ENCODE peak calls at places on chromosomes 3 and 15, in four cellular contexts. Y is ovary, P is HCT116, D is tibial nerve. Z is an unnamed sample.

GRCh38 chr15:61155741-61156700 is 73.1 kb downstream of the RORA start:
- DNase-seq in Y (peak), P (no peak), D (no peak), Z (no peak)

GRCh38 chr3:28840976-28841376 is 439.9 kb upstream of the RBMS3 start:
- DNase-seq in Y (no peak), P (no peak), D (no peak), Z (no peak)

GRCh38 chr3:66504761-66505641 is 4.2 kb upstream of the LRIG1 start:
- DNase-seq in Y (no peak), P (no peak), D (no peak), Z (peak)

GRCh38 chr3:63960048-63960711 is 48.0 kb upstream of the SCAANT1 start:
- DNase-seq in Y (no peak), P (peak), D (no peak), Z (no peak)

GRCh38 chr15:52466134-52466701 is 62.5 kb downstream of the MYO5A start:
- DNase-seq in Y (no peak), P (no peak), D (no peak), Z (no peak)

GRCh38 chr3:21326704-21327103 is 424.3 kb downstream of the ZNF385D start:
- DNase-seq in Y (no peak), P (no peak), D (no peak), Z (no peak)

GRCh38 chr3:168251371-168251770 is 155.6 kb upstream of the GOLIM4 start:
- DNase-seq in Y (no peak), P (no peak), D (no peak), Z (no peak)

GRCh38 chr15:65068436-65068835 is 645 bp upstream of the RASL12 start:
- DNase-seq in Y (no peak), P (no peak), D (no peak), Z (no peak)

GRCh38 chr3:159265705-159266104 is 463.9 kb downstream of the MFSD1 start:
- DNase-seq in Y (no peak), P (no peak), D (no peak), Z (no peak)

GRCh38 chr3:81087607-81088006 is 673.8 kb downstream of the GBE1 start:
- DNase-seq in Y (no peak), P (no peak), D (no peak), Z (no peak)

GRCh38 chr3:112354642-112355333 is 21.8 kb downstream of the CD200 start:
- DNase-seq in Y (no peak), P (no peak), D (no peak), Z (no peak)

GRCh38 chr3:10387881-10388621 is 67.1 kb upstream of the SEC13 start:
- DNase-seq in Y (no peak), P (no peak), D (no peak), Z (no peak)

GRCh38 chr3:69983546-69984265 is 15.8 kb upstream of the SAMMSON start:
- DNase-seq in Y (no peak), P (no peak), D (no peak), Z (no peak)

GRCh38 chr3:20056727-20057611 is 16.7 kb downstream of the KAT2B start:
- DNase-seq in Y (peak), P (no peak), D (no peak), Z (no peak)

GRCh38 chr3:184822654-184823053 is 10.7 kb downstream of the VPS8 start:
- DNase-seq in Y (no peak), P (no peak), D (no peak), Z (no peak)

GRCh38 chr15:91488452-91488851 is 365.1 kb upstream of the SLCO3A1 start:
- DNase-seq in Y (no peak), P (no peak), D (no peak), Z (no peak)

GRCh38 chr3:88809993-88810392 is 297.4 kb upstream of the EPHA3 start:
- DNase-seq in Y (no peak), P (no peak), D (no peak), Z (no peak)

GRCh38 chr15:95770191-95770590 is 560.3 kb upstream of the NR2F2 start:
- DNase-seq in Y (no peak), P (no peak), D (no peak), Z (no peak)

GRCh38 chr3:107684431-107684925 is 161.7 kb downstream of the BBX start:
- DNase-seq in Y (no peak), P (no peak), D (no peak), Z (no peak)

GRCh38 chr15:82952156-82953081 is at the start of gene HOMER2:
- DNase-seq in Y (no peak), P (no peak), D (no peak), Z (peak)

GRCh38 chr15:60370804-60371700 is 26.7 kb downstream of the ANXA2 start:
- DNase-seq in Y (peak), P (peak), D (peak), Z (no peak)

GRCh38 chr15:80835338-80835737 is 56.2 kb downstream of the CEMIP start:
- DNase-seq in Y (no peak), P (no peak), D (no peak), Z (no peak)

GRCh38 chr3:12335421-12335820 is 46.6 kb downstream of the PPARG start:
- DNase-seq in Y (no peak), P (no peak), D (no peak), Z (no peak)

GRCh38 chr3:53581671-53582070 is 87.3 kb downstream of the CACNA1D start:
- DNase-seq in Y (no peak), P (no peak), D (no peak), Z (no peak)

GRCh38 chr3:176814252-176814651 is 383.0 kb downstream of the TBL1XR1 start:
- DNase-seq in Y (no peak), P (peak), D (peak), Z (peak)

GRCh38 chr3:61983479-61983878 is 389.9 kb downstream of the FEZF2 start:
- DNase-seq in Y (no peak), P (no peak), D (no peak), Z (no peak)

GRCh38 chr3:134035836-134036235 is 6.1 kb upstream of the SLCO2A1 start:
- DNase-seq in Y (no peak), P (no peak), D (no peak), Z (no peak)

GRCh38 chr3:197002701-197003454 is 26.7 kb downstream of the MELTF start:
- DNase-seq in Y (peak), P (peak), D (peak), Z (peak)

GRCh38 chr3:34626699-34627098 is 828.3 kb downstream of the PDCD6IP start:
- DNase-seq in Y (no peak), P (no peak), D (no peak), Z (no peak)

GRCh38 chr3:157837341-157837740 is 268.9 kb downstream of the SHOX2 start:
- DNase-seq in Y (no peak), P (no peak), D (no peak), Z (no peak)

GRCh38 chr3:157830865-157831264 is 275.4 kb downstream of the SHOX2 start:
- DNase-seq in Y (no peak), P (no peak), D (no peak), Z (no peak)

GRCh38 chr3:157836022-157836421 is 270.2 kb downstream of the SHOX2 start:
- DNase-seq in Y (no peak), P (no peak), D (no peak), Z (no peak)

GRCh38 chr3:157838457-157838856 is 267.8 kb downstream of the SHOX2 start:
- DNase-seq in Y (no peak), P (no peak), D (no peak), Z (no peak)

DNA sequence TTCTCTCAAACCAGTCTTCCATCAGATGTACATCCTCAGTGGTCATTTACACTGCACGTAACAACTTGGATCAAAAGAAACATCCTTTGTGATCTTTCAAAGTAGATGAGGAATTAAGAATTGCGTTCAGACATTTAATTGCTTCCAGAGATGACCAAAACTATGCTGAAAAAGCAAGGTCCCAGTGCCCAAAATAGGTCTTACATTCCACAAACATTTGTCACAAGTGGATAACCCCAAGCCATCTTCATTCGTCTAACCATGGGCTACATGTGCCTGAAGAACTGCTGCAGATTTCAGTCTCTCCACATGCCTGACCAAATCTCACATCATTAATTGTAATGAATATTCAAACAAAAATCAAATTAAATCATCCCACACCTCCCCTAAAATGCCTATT is 273.6 kb downstream of the SHOX2 start:
- DNase-seq in Y (no peak), P (no peak), D (no peak), Z (no peak)
- TF ChIP-seq POLR2A in Y (no peak), P (no peak), D (no peak), Z (no peak)

DNA sequence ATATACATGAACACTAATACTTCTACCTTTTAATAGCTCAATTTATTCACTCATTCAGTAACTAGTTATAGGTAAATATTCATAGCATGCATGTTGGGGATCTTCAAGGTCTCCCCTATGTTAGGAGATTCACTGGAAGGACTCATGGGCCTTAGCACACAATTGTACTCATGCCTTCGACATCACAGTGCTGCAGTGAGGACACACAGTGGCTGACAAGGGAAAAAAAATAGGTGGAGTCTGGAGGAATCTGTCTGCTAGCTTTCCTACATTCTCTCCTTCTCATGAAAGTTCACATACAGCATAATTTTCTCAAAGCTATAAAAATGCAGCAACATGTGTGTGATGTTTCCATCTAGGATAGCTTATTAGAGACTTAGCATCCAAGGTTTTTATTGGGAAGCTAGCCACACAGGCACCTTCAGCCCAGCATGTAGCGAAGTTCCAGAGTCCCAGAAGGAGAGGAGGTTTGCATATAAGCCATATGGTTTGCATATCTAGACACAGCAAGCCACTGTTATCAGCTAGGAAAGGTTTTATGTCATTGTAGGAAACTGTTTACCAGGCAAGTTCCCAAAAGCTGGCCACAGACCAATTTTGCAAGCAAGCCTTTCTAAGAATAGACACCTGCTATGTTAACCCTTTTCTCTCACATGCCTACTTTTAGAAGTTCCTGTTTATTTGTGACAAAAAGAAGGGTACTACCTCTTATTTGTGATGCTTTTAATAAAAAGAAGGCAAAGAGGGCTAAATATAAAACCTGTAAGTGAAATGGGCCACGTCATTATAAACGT is 46.4 kb downstream of the MORC1 start:
- DNase-seq in Y (no peak), P (peak), D (no peak), Z (no peak)
- TF ChIP-seq CTCF in Y (no peak), P (peak), D (no peak), Z (no peak)

DNA sequence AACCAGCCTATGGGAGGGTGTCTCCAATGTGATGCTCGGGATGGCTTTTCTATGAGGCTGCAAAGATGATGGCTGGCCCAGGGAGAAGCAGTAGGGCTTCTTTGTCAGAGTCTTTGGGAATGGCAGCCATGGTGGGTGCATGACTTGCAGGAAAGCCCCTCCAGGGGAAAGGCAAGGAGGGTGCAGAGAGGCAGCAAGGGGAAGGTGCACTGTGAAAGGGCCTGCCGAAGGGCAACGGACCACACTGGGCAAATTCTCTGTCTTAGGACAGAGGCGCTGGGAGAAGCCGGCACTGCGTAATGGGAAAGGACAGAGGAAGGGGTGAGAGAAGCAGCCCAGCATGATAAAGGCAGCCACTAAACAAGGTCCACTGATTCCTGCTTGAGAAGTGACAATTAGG is 302.8 kb upstream of the LYSMD4 start:
- DNase-seq in Y (no peak), P (no peak), D (no peak), Z (no peak)
- TF ChIP-seq POLR2A in Y (no peak), P (no peak), D (no peak), Z (no peak)

GRCh38 chr15:40787991-40788390 is 18.2 kb downstream of the C15orf62 start:
- DNase-seq in Y (no peak), P (no peak), D (no peak), Z (no peak)

GRCh38 chr15:40785814-40786213 is 16.0 kb downstream of the C15orf62 start:
- DNase-seq in Y (no peak), P (no peak), D (no peak), Z (no peak)

GRCh38 chr15:40782609-40783227 is 12.9 kb downstream of the C15orf62 start:
- DNase-seq in Y (no peak), P (peak), D (no peak), Z (peak)

GRCh38 chr15:40787344-40787841 is 17.6 kb downstream of the C15orf62 start:
- DNase-seq in Y (no peak), P (peak), D (no peak), Z (no peak)

DNA sequence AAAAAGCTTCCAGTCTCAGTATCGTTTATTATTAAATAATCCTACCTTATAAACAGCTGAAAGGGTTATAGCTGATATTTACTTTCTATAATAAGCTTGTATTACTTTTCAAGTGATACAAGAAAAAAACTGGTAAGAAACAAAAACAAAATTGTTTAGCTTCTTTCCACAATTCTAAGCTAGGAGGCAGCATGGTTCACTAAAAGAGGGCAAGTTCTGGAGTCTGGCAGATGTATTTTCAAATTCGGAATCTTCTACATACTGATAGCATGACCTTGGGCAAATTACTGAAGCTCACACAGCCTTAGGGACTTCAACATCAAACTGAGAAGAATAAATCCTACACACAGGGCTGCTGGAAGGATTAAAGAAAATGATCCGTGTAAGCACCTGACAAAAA is 15.4 kb downstream of the C15orf62 start:
- DNase-seq in Y (no peak), P (no peak), D (no peak), Z (no peak)
- TF ChIP-seq CTCF in Y (no peak), P (peak), D (no peak), Z (peak)

DNA sequence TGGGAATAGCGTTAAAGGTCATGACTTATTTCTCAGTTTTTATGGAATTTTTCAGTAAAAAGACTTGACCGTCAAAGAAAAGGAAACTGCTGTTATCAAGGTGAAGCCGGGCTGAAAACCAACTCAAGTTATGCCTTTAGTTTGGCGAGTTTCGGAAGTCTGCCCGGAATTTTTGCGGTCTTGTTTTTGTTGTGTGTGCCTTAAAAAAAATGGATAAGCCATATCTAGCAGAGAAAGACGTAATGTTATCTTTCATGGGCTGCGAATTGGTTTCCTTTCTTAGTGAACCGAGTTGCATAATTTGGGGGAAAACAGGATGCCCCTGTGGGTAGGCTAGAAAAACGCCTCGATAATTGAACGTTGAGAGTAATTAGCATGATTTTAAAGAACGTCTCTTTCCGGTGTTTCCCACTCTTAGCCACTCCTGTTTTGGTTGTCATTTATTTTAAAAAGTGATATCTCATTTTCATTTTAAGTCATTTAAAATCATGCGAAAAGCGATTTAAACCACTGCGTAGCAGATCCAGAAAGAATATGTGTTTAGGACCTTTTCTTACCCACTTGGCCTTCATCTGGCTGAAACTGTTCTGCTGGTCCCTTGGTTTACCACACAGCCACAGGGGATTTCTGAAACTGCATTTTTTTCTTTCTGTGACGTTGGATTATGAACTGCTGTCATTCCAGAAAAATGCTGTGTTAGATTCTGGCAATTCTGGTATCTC is 1.2 kb downstream of the NFKBIZ start:
- DNase-seq in Y (no peak), P (no peak), D (no peak), Z (no peak)
- TF ChIP-seq POLR2A in Y (no peak), P (no peak), D (peak), Z (peak)

DNA sequence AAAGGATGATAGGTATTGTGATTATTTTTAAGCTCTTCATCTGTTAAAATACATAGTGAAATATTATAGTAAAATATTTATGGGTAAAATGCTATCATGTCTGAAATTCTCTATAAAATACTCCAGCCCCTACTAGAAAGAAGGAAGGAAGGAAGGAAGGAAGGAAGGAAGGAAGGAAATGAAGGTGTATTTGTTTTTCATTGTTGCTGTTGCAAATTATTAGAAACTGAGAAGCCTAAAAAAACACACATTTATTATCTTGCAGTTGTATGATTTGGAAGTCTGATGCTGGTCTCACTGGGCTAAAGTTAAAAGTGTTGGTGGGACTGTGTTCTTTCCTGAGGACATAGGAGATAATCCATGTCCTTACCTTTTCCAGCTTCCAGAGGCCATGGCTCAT is 47.6 kb upstream of the CLSTN2 start:
- DNase-seq in Y (no peak), P (no peak), D (no peak), Z (no peak)
- TF ChIP-seq CTCF in Y (no peak), P (no peak), D (no peak), Z (no peak)

GRCh38 chr3:58059349-58060321 is 51.4 kb downstream of the FLNB start:
- DNase-seq in Y (peak), P (no peak), D (no peak), Z (peak)
- TF ChIP-seq POLR2A in Y (peak), P (no peak), D (no peak), Z (peak)

Z was measured in right lobe of liver.